ENCODE peak calls at places on chromosomes 12 and 14, in four cellular contexts. Z, T, X and A are unnamed samples.

GRCh38 chr12:50572275-50572674 is 67.5 kb downstream of the DIP2B start:
- DNase-seq in Z (no peak), T (no peak), X (no peak), A (peak; percentile 89)

GRCh38 chr14:38553586-38553985 is 297.7 kb upstream of the CLEC14A start:
- DNase-seq in Z (no peak), X (no peak), T (no peak), A (peak; percentile 89)

GRCh38 chr12:111270773-111271172 is 98.1 kb downstream of the PHETA1 start:
- DNase-seq in Z (no peak), X (peak; percentile 40), T (no peak), A (peak; percentile 6)

GRCh38 chr12:114672817-114673168 is 11.2 kb downstream of the TBX3 start:
- DNase-seq in Z (no peak), X (no peak), T (no peak), A (no peak)

GRCh38 chr14:93723001-93723400 is 65.3 kb downstream of the PRIMA1 start:
- DNase-seq in Z (no peak), X (no peak), T (no peak), A (no peak)

GRCh38 chr12:123714302-123714627 is 2.1 kb downstream of the ATP6V0A2 start:
- DNase-seq in Z (peak; percentile 28), X (no peak), T (no peak), A (no peak)

GRCh38 chr12:123364532-123365140 is at the start of gene SBNO1:
- DNase-seq in X (peak; percentile 83), T (peak; percentile 58), Z (peak; percentile 95), A (peak; percentile 85)

GRCh38 chr14:67541448-67542387 is 8.6 kb downstream of the PLEKHH1 start:
- DNase-seq in Z (peak; percentile 38), X (no peak), T (no peak), A (no peak)

GRCh38 chr12:131981388-131981787 is 31.6 kb downstream of the EP400 start:
- DNase-seq in X (no peak), T (no peak), Z (no peak), A (no peak)

GRCh38 chr12:125140918-125141573 is 75.8 kb downstream of the AACS start:
- DNase-seq in Z (no peak), X (peak; percentile 68), T (no peak), A (peak; percentile 76)
- TF ChIP-seq ELK1 in Z (no peak), X (no peak), T (no peak), A (no peak)

DNA sequence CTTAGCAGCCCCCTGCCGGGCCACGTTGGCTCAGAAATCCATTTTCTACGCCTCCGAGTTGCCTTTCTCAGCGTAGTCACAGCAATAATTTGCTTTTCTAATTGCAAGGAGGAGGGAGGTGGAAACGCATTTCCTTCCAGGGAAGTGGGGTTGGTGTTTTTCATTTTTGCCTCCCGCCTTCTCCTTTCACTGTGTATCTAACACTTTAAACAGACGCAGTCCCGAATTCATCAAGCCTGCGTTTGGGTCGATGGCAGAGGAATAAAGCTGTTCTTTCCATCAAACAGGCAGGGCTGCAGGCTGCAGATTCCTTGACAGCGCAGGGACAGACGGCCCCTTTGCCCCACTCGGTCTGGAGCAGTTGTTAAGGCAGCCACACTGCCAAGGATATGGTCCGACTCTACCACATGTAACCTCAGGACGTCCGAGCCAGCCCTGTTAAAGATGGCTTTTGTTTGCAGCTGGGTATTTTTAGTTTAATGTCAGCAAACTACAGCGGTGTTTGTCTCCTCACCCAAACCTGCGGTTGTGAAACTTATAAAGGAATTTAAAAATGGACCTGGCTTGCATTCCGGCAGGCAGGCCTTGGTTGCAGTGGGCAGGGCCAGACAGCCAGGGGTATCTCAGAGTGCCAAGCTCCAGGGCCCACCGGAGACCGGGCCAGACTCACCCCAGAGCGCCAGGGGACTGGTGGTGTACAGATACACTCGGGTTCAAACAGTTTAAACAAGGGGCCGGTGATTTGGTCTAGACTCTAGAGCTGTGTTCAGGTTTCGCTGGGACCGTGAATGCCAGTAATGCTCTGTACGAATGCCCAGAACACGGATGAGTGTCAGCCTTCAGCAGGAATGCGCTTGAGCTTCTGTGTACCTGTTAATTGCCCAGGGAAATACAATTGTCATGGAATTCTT is 2.2 kb downstream of the CHST11 start:
- DNase-seq in T (no peak), Z (peak; percentile 23), X (peak; percentile 19), A (no peak)
- TF ChIP-seq ELK1 in T (peak; percentile 15), Z (no peak), X (no peak), A (no peak)

GRCh38 chr12:109759076-109759420 is 45.4 kb downstream of the FAM222A start:
- DNase-seq in Z (no peak), T (no peak), X (no peak), A (no peak)
- TF ChIP-seq ELK1 in Z (no peak), T (no peak), X (no peak), A (no peak)

GRCh38 chr12:46965137-46965536 is 114.3 kb upstream of the PCED1B start:
- DNase-seq in T (no peak), X (no peak), Z (no peak), A (no peak)

GRCh38 chr12:46963977-46964376 is 115.4 kb upstream of the PCED1B start:
- DNase-seq in T (no peak), X (no peak), Z (no peak), A (no peak)

GRCh38 chr12:46964496-46965098 is 114.8 kb upstream of the PCED1B start:
- DNase-seq in X (no peak), Z (no peak), T (no peak), A (peak; percentile 64)

GRCh38 chr12:46970636-46971035 is 108.8 kb upstream of the PCED1B start:
- DNase-seq in Z (no peak), X (no peak), T (no peak), A (no peak)

DNA sequence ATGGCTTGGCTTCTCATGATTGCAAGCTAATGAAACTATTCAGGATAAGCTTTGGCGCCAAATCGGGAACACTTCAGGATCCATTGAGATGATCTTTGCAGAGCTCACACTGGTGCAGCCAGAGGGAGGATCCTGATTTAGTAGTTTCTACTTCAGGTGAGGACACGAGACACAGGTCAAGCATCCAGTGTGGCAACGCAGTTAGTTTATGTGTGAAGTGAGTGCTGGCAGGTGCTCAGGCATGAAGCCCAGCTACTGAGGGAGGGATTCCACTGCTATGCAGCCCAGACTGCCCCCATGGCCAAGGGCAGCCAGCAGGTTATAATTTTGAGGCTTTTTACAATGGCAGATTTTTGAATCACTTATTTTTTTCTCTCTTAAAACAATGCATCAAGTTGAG is 113.5 kb upstream of the PCED1B start:
- DNase-seq in T (no peak), Z (no peak), X (no peak), A (no peak)
- TF ChIP-seq ELK1 in T (no peak), Z (no peak), X (no peak), A (no peak)

DNA sequence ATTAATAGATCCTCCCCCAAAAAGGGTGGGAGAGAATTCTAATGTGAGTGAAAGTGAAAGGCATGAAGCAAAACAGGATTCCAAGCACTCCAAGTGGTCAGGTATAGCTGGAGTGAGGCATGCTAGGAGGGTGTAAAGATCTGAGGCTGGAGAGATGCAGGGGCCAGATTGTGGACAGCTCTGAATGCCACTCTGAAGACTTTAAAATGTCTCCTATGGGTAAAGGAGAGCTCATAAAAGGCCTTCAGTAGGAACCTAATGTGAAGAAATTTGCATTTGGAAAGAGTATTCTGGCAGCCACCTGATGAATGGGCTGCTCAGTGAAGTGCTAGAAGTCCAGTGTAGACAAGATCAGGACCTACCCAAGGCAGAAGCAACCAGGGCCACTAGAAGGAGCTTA is 68.9 kb downstream of the DNAI7 start:
- DNase-seq in X (no peak), T (no peak), Z (no peak), A (no peak)
- TF ChIP-seq ELK1 in X (no peak), T (no peak), Z (no peak), A (no peak)

GRCh38 chr12:55073043-55074022 is 52.9 kb upstream of the OR9K2 start:
- DNase-seq in Z (peak; percentile 66), T (peak; percentile 20), X (peak; percentile 42), A (peak; percentile 70)

GRCh38 chr12:55067701-55068100 is 47.9 kb downstream of the NEUROD4 start:
- DNase-seq in T (no peak), X (no peak), Z (no peak), A (no peak)

GRCh38 chr12:55074771-55075170 is 51.4 kb upstream of the OR9K2 start:
- DNase-seq in T (no peak), Z (no peak), X (no peak), A (no peak)

GRCh38 chr12:55068416-55069010 is 48.7 kb downstream of the NEUROD4 start:
- DNase-seq in X (peak; percentile 62), T (no peak), Z (peak; percentile 69), A (peak; percentile 43)

DNA sequence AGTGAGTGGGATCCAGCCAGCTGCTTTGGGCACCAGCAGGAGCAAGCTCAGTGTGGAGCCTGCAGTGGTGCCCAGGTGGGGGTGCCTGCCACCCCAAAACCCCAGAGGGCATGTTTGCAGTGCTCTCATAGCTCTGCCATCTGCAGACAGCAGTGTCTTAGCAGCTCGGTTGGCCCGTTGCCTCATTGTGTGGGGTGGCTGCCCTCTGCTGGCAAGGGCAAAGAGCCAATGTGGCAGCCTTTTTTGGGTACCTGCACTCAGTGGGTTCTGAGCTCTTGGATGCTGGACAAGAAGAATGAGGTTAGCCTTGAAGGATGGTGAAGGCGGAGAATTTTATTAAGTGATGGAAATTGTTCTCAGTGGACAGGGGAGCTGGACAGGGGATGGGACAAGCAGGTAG is 52.3 kb downstream of the NEUROD4 start:
- DNase-seq in X (peak; percentile 7), Z (no peak), T (no peak), A (no peak)
- TF ChIP-seq ELK1 in X (no peak), Z (no peak), T (no peak), A (no peak)

GRCh38 chr12:20423557-20423956 is 55.2 kb downstream of the PDE3A start:
- DNase-seq in X (no peak), Z (no peak), T (no peak), A (no peak)
- TF ChIP-seq ELK1 in X (no peak), Z (no peak), T (no peak), A (no peak)

GRCh38 chr12:77999074-77999715 is 168.5 kb downstream of the NAV3 start:
- DNase-seq in Z (no peak), X (no peak), T (no peak), A (no peak)
- TF ChIP-seq ELK1 in Z (no peak), X (no peak), T (no peak), A (no peak)